ENCODE peak calls at places on chromosomes 12 and 14, in ten cellular contexts. V, F, K, G, C, L, J, D, B and A are unnamed samples.

GRCh38 chr12:6494968-6495367 is 1.1 kb downstream of the NCAPD2 start:
- DNase-seq in B (no peak), C (no peak), G (no peak), F (no peak), K (no peak), J (no peak), L (no peak), V (no peak), D (no peak), A (no peak)

GRCh38 chr14:88322505-88323085 is 474 bp downstream of the KCNK10 start:
- DNase-seq in J (peak), C (no peak), G (no peak), F (no peak), B (peak), K (no peak), L (no peak), D (no peak), V (no peak), A (no peak)

GRCh38 chr12:97713217-97713616 is 250.6 kb downstream of the RMST start:
- DNase-seq in G (no peak), V (no peak), L (no peak), C (no peak), K (no peak), B (no peak), D (no peak), F (no peak), J (no peak), A (no peak)

GRCh38 chr12:15208871-15209656 is 12.2 kb downstream of the RERG start:
- DNase-seq in B (no peak), L (peak), V (no peak), F (no peak), J (peak), D (no peak), G (peak), K (no peak), C (no peak), A (peak)

GRCh38 chr12:68579254-68579653 is 31.4 kb upstream of the RAP1B start:
- DNase-seq in V (no peak), C (no peak), L (no peak), K (no peak), B (no peak), J (no peak), F (no peak), D (no peak), G (no peak), A (no peak)

GRCh38 chr14:74846168-74846567 is 29.8 kb downstream of the PROX2 start:
- DNase-seq in J (peak), C (no peak), K (no peak), L (peak), G (peak), D (no peak), F (peak), B (no peak), V (no peak), A (peak)

GRCh38 chr14:100239200-100239839 is 376 bp downstream of the YY1 start:
- DNase-seq in F (no peak), K (peak), B (no peak), C (no peak), V (peak), J (no peak), D (peak), G (no peak), L (no peak), A (no peak)

GRCh38 chr12:113259499-113259953 is 38.3 kb downstream of the TPCN1 start:
- DNase-seq in V (peak), K (no peak), J (peak), C (no peak), L (peak), B (no peak), F (peak), D (peak), G (no peak), A (peak)

GRCh38 chr14:93049295-93049694 is 66.4 kb downstream of the ITPK1 start:
- DNase-seq in G (no peak), D (no peak), F (no peak), L (no peak), C (no peak), K (no peak), B (no peak), V (no peak), J (no peak), A (no peak)

GRCh38 chr14:63205850-63206249 is 1.6 kb downstream of the RHOJ start:
- DNase-seq in F (no peak), D (no peak), J (peak), L (peak), B (no peak), G (peak), V (no peak), C (no peak), K (no peak), A (no peak)

GRCh38 chr12:78674311-78675085 is 190.1 kb upstream of the SYT1 start:
- DNase-seq in C (no peak), L (peak), K (no peak), J (peak), V (no peak), D (no peak), F (no peak), B (no peak), G (peak), A (peak)

GRCh38 chr14:61185534-61185933 is 95.6 kb downstream of the TMEM30B start:
- DNase-seq in F (no peak), C (no peak), D (no peak), J (no peak), K (no peak), L (no peak), B (no peak), G (no peak), V (no peak), A (no peak)

GRCh38 chr12:105420659-105421240 is 90.3 kb downstream of the C12orf75 start:
- DNase-seq in K (peak), G (peak), B (peak), L (peak), V (peak), F (peak), D (peak), C (peak), J (peak), A (peak)

GRCh38 chr12:9634177-9634803 is 26.6 kb upstream of the KLRB1 start:
- DNase-seq in L (peak), F (peak), C (peak), D (peak), V (no peak), K (peak), B (peak), J (peak), G (peak), A (peak)

GRCh38 chr12:109881752-109882151 is 1.4 kb upstream of the GLTP start:
- DNase-seq in G (no peak), C (no peak), J (no peak), F (no peak), D (no peak), V (no peak), K (no peak), L (no peak), B (no peak), A (no peak)

GRCh38 chr14:92890830-92891598 is 31.9 kb upstream of the CHGA start:
- DNase-seq in V (no peak), F (no peak), D (no peak), C (no peak), G (no peak), J (no peak), L (no peak), B (no peak), K (no peak), A (no peak)

GRCh38 chr12:106045251-106045674 is 93.5 kb downstream of the NUAK1 start:
- DNase-seq in L (no peak), F (no peak), V (no peak), G (peak), J (no peak), C (no peak), K (no peak), D (no peak), B (no peak), A (no peak)

GRCh38 chr12:65501093-65501621 is 222.7 kb downstream of the MSRB3 start:
- DNase-seq in J (peak), F (no peak), K (peak), V (peak), B (no peak), L (peak), D (peak), C (no peak), G (peak), A (no peak)

GRCh38 chr12:12716151-12716844 is 870 bp upstream of the CDKN1B start:
- DNase-seq in D (peak), C (no peak), J (peak), V (no peak), F (no peak), K (no peak), L (no peak), B (no peak), G (peak), A (no peak)

GRCh38 chr14:29354446-29354845 is 573.2 kb downstream of the PRKD1 start:
- DNase-seq in D (no peak), L (no peak), G (no peak), B (no peak), V (no peak), K (no peak), J (no peak), C (no peak), F (no peak), A (no peak)

GRCh38 chr14:91484744-91485143 is 25.4 kb downstream of the PPP4R3A start:
- DNase-seq in F (no peak), V (no peak), G (no peak), D (no peak), L (no peak), C (no peak), B (no peak), K (no peak), J (no peak), A (no peak)

GRCh38 chr12:130878193-130879185 is 6.6 kb downstream of the RAN start:
- DNase-seq in J (no peak), K (no peak), C (no peak), V (no peak), D (no peak), F (no peak), B (no peak), L (no peak), G (no peak), A (no peak)

GRCh38 chr12:80491176-80491575 is 47.1 kb downstream of the PTPRQ start:
- DNase-seq in B (no peak), G (no peak), C (no peak), J (no peak), K (no peak), D (no peak), L (no peak), F (no peak), V (no peak), A (peak)

GRCh38 chr12:86787419-86787818 is 531.2 kb upstream of the MGAT4C start:
- DNase-seq in B (no peak), F (no peak), J (no peak), K (no peak), G (peak), D (no peak), L (no peak), C (no peak), V (no peak), A (no peak)

GRCh38 chr12:57118711-57119271 is 7.6 kb upstream of the STAT6 start:
- DNase-seq in D (no peak), C (no peak), J (no peak), L (no peak), F (no peak), B (no peak), G (no peak), V (no peak), K (no peak), A (no peak)

GRCh38 chr12:51246254-51246853 is 7.7 kb downstream of the DAZAP2 start:
- DNase-seq in J (peak), C (no peak), L (peak), K (no peak), B (no peak), G (peak), D (no peak), V (no peak), F (peak), A (peak)

GRCh38 chr14:92153581-92153980 is 31.8 kb downstream of the CPSF2 start:
- DNase-seq in C (no peak), K (no peak), F (no peak), L (no peak), V (no peak), J (no peak), D (no peak), G (no peak), B (no peak), A (no peak)

GRCh38 chr12:30719060-30719459 is 23.4 kb upstream of the IPO8 start:
- DNase-seq in J (peak), V (no peak), C (no peak), G (peak), K (no peak), B (no peak), D (no peak), F (peak), L (peak), A (peak)

GRCh38 chr12:130081420-130081819 is 80.8 kb upstream of the FZD10 start:
- DNase-seq in F (no peak), J (no peak), K (no peak), V (no peak), G (no peak), B (peak), D (no peak), C (no peak), L (no peak), A (no peak)

GRCh38 chr14:26200675-26201074 is 397.2 kb downstream of the NOVA1 start:
- DNase-seq in C (no peak), K (no peak), J (peak), D (no peak), G (peak), F (no peak), L (peak), V (no peak), B (no peak), A (peak)

GRCh38 chr14:99925471-99925870 is 132.3 kb downstream of the EML1 start:
- DNase-seq in G (no peak), B (no peak), J (no peak), D (no peak), K (no peak), L (no peak), F (no peak), C (no peak), V (no peak), A (no peak)

GRCh38 chr14:95156153-95156764 is 1.1 kb downstream of the DICER1 start:
- DNase-seq in L (peak), C (no peak), G (peak), B (peak), F (no peak), V (no peak), J (peak), D (no peak), K (peak), A (peak)

GRCh38 chr12:102992297-102992696 is 34.8 kb downstream of the ASCL1 start:
- DNase-seq in C (no peak), V (no peak), D (no peak), F (no peak), L (no peak), G (no peak), B (no peak), K (no peak), J (no peak), A (no peak)

GRCh38 chr12:18895946-18896345 is 158.0 kb downstream of the CAPZA3 start:
- DNase-seq in K (peak), V (no peak), G (no peak), C (no peak), J (no peak), L (no peak), F (no peak), B (peak), D (peak), A (no peak)

GRCh38 chr12:45518516-45519235 is 210.8 kb upstream of the ARID2 start:
- DNase-seq in J (no peak), G (no peak), F (no peak), B (no peak), K (no peak), L (no peak), V (no peak), D (no peak), C (no peak), A (no peak)

GRCh38 chr12:93348568-93349435 is 28.9 kb upstream of the NUDT4 start:
- DNase-seq in D (no peak), B (no peak), C (no peak), F (no peak), L (no peak), K (no peak), G (peak), J (peak), V (no peak), A (no peak)

DNA sequence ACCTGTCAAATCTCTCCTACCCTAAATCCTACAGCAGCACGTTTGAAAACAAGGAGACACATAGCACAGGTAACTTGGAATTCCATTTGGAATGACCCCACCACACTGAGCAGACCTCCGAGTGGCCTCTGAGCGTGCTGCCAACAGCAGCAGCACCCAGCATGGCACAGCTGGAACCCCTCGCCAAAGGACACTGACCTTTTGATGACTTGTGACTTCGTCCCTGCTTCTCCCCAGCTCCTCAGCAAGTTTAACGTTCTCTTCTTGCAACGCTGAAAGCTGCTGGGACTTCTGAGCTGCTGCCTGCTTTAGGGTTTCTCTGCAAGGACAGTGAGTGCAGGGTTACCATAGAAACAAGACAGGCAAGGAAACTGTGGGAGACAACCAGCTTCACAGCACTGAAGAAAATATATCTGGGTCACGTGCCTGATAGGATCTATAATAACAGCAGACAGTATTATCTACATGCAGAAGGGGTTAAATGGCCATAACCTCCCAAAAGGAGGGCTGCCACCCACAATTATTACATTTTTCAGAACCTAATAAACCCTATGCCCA is 43.3 kb upstream of the VPS33A start:
- DNase-seq in C (no peak), D (no peak), J (no peak), K (no peak), G (no peak), L (no peak), V (no peak), F (no peak), B (no peak), A (no peak)
- H3K4me3 ChIP-seq in C (no peak), D (no peak), J (no peak), K (no peak), G (no peak), L (no peak), V (no peak), F (no peak), B (no peak), A (no peak)

DNA sequence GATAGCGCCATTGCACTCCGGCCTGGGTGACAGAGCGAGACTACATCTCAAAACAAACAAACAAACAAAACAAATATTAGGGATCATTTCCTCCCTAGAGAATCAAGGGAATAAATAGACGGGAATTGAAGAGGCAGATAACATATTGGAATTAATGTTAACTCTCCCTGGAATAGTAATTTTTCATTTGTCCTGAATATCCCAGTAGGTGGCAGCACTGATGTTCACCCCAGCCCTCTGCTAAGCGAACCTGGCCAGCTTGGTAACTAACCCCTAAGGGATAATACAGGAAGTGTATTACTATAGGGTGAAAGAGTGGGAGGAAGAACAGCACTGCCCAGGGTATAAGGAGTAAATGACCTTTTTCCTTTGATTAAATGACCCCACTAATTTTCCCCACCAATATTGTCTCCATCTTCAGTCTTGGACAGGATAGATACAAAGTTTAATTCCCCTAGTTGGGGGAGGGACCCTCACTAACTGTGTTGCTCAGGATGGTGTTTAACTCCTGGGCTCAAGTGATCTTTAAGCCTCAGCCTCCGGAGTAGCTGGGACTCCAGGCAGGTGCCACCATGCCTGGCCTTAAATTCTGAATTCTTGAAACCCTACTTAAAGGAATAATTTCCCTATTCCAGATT is 40.5 kb downstream of the SLC2A14 start:
- DNase-seq in F (peak), D (peak), L (peak), J (peak), B (peak), K (peak), C (peak), G (peak), V (no peak), A (peak)
- TF ChIP-seq CTCF in F (peak), D (peak), L (peak), J (peak), B (peak), K (peak), C (peak), G (peak), V (no peak), A (peak)

DNA sequence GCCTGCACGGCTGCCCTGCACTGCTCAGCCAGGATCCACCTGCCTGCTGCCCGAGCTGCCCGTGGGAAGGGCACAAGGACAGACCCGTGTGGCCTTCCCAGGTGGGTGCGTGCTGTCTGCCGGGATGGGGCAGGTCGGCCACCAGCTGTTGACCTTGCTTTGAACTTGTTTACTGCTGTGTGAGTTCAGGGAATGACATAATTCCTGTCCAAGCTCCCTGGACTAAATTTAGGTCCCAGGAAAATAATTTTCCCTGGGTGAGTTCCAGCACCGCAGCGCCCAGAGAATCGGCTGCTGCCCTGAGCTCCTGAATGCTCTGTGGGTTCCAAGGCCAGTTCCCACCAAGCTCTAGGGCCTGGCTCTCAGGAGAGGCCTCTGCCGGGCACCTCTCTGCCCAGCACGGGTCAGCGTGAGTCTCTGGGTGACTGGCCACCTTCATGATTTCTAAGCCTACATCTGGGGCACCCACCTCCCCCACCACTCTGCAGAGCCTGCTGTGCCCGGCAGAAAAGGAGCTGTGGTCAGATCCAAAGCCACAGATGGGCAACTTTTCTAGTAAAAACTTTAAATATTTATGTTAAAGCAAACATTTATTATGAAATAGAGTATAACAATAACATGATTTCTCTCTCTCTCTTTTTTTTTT is 27.2 kb upstream of the MLXIP start:
- DNase-seq in D (peak), J (peak), L (peak), V (no peak), G (no peak), K (no peak), F (no peak), B (no peak), C (no peak), A (peak)
- H3K4me3 ChIP-seq in D (no peak), J (no peak), L (no peak), V (peak), G (no peak), K (no peak), F (no peak), B (no peak), C (no peak), A (no peak)

DNA sequence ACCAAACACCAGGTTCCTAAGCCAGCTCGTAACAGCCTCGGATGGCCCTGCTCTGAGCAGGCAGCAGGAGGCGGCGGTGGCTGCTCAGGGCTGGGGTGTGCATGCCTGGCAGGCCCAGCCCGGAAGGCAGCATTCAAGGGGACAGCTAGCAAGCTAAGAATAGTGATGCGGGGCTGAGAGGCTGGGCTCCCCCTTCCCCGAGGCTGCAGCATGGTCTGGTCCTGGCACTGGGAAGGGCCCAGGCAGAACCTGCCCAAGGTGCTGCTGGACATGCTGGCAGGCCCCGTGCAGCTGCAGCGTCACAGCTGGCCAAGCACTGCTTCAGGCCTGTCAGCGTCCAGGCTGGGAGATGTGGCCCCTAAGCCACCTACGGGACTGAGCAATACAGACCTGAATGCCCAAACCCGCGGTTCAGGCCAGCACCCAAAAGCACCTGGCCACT is 26.4 kb upstream of the NUDT14 start:
- DNase-seq in F (no peak), J (no peak), B (peak), K (peak), V (no peak), D (no peak), G (no peak), L (no peak), C (no peak), A (no peak)
- TF ChIP-seq CTCF in F (no peak), J (no peak), B (peak), K (no peak), V (no peak), D (peak), G (no peak), L (no peak), C (no peak), A (no peak)